ENCODE peak calls at places on chromosomes 11 and 22, in ten cellular contexts. One of them, this sample, is unnamed.

GRCh38 chr11:11171285-11171684 is 181.8 kb downstream of the CSNK2A3 start:
- DNase-seq in HepG2: no peak
- DNase-seq in breast epithelium: no peak
- DNase-seq in gastrocnemius medialis: peak
- DNase-seq in mesenchymal stem cell: peak
- DNase-seq in endodermal cell: no peak
- DNase-seq in body of pancreas: no peak
- DNase-seq in mesendoderm: peak
- DNase-seq in aorta: no peak
- DNase-seq in left ventricle myocardium inferior: no peak
- DNase-seq in this sample: no peak

GRCh38 chr11:110373061-110373702 is 56.6 kb upstream of the FDX1 start:
- DNase-seq in HepG2: no peak
- DNase-seq in breast epithelium: no peak
- DNase-seq in gastrocnemius medialis: no peak
- DNase-seq in mesenchymal stem cell: peak
- DNase-seq in endodermal cell: no peak
- DNase-seq in body of pancreas: no peak
- DNase-seq in mesendoderm: no peak
- DNase-seq in aorta: no peak
- DNase-seq in left ventricle myocardium inferior: no peak
- DNase-seq in this sample: no peak

GRCh38 chr11:117907276-117908110 is 21.7 kb downstream of the TMPRSS13 start:
- DNase-seq in HepG2: peak
- DNase-seq in breast epithelium: peak
- DNase-seq in gastrocnemius medialis: peak
- DNase-seq in mesenchymal stem cell: peak
- DNase-seq in endodermal cell: peak
- DNase-seq in body of pancreas: peak
- DNase-seq in mesendoderm: peak
- DNase-seq in aorta: peak
- DNase-seq in left ventricle myocardium inferior: peak
- DNase-seq in this sample: peak

GRCh38 chr11:46410021-46410420 is 18.4 kb upstream of the CHRM4 start:
- DNase-seq in HepG2: no peak
- DNase-seq in breast epithelium: no peak
- DNase-seq in gastrocnemius medialis: no peak
- DNase-seq in mesenchymal stem cell: no peak
- DNase-seq in endodermal cell: peak
- DNase-seq in body of pancreas: no peak
- DNase-seq in mesendoderm: peak
- DNase-seq in aorta: no peak
- DNase-seq in left ventricle myocardium inferior: no peak
- DNase-seq in this sample: no peak

GRCh38 chr22:46050451-46050845 is 73.5 kb upstream of the WNT7B start:
- DNase-seq in HepG2: no peak
- DNase-seq in breast epithelium: peak
- DNase-seq in gastrocnemius medialis: no peak
- DNase-seq in mesenchymal stem cell: no peak
- DNase-seq in endodermal cell: peak
- DNase-seq in body of pancreas: no peak
- DNase-seq in mesendoderm: no peak
- DNase-seq in aorta: no peak
- DNase-seq in left ventricle myocardium inferior: no peak
- DNase-seq in this sample: no peak

GRCh38 chr11:126727381-126727780 is 273.2 kb downstream of the KIRREL3 start:
- DNase-seq in HepG2: no peak
- DNase-seq in breast epithelium: no peak
- DNase-seq in gastrocnemius medialis: no peak
- DNase-seq in mesenchymal stem cell: no peak
- DNase-seq in endodermal cell: no peak
- DNase-seq in body of pancreas: no peak
- DNase-seq in mesendoderm: no peak
- DNase-seq in aorta: no peak
- DNase-seq in left ventricle myocardium inferior: no peak
- DNase-seq in this sample: no peak

GRCh38 chr11:132981146-132981956 is 551.0 kb downstream of the OPCML start:
- DNase-seq in HepG2: no peak
- DNase-seq in breast epithelium: no peak
- DNase-seq in gastrocnemius medialis: no peak
- DNase-seq in mesenchymal stem cell: no peak
- DNase-seq in endodermal cell: no peak
- DNase-seq in body of pancreas: no peak
- DNase-seq in mesendoderm: peak
- DNase-seq in aorta: no peak
- DNase-seq in left ventricle myocardium inferior: no peak
- DNase-seq in this sample: no peak

GRCh38 chr11:109946322-109946846 is 146.8 kb upstream of the ZC3H12C start:
- DNase-seq in HepG2: peak
- DNase-seq in breast epithelium: peak
- DNase-seq in gastrocnemius medialis: peak
- DNase-seq in mesenchymal stem cell: peak
- DNase-seq in endodermal cell: peak
- DNase-seq in body of pancreas: peak
- DNase-seq in mesendoderm: peak
- DNase-seq in aorta: peak
- DNase-seq in left ventricle myocardium inferior: peak
- DNase-seq in this sample: peak

GRCh38 chr11:5605849-5606248 is 9.4 kb downstream of the TRIM6 start:
- DNase-seq in HepG2: no peak
- DNase-seq in breast epithelium: no peak
- DNase-seq in gastrocnemius medialis: no peak
- DNase-seq in mesenchymal stem cell: peak
- DNase-seq in endodermal cell: no peak
- DNase-seq in body of pancreas: no peak
- DNase-seq in mesendoderm: no peak
- DNase-seq in aorta: no peak
- DNase-seq in left ventricle myocardium inferior: no peak
- DNase-seq in this sample: no peak

GRCh38 chr22:44519895-44520294 is 21.9 kb upstream of the RTL6 start:
- DNase-seq in HepG2: no peak
- DNase-seq in breast epithelium: no peak
- DNase-seq in gastrocnemius medialis: no peak
- DNase-seq in mesenchymal stem cell: no peak
- DNase-seq in endodermal cell: no peak
- DNase-seq in body of pancreas: no peak
- DNase-seq in mesendoderm: no peak
- DNase-seq in aorta: no peak
- DNase-seq in left ventricle myocardium inferior: peak
- DNase-seq in this sample: no peak

GRCh38 chr11:134639586-134640330 is 227.7 kb upstream of the B3GAT1 start:
- DNase-seq in HepG2: no peak
- DNase-seq in breast epithelium: no peak
- DNase-seq in gastrocnemius medialis: no peak
- DNase-seq in mesenchymal stem cell: no peak
- DNase-seq in endodermal cell: peak
- DNase-seq in body of pancreas: no peak
- DNase-seq in mesendoderm: no peak
- DNase-seq in aorta: peak
- DNase-seq in left ventricle myocardium inferior: no peak
- DNase-seq in this sample: peak

GRCh38 chr22:48373626-48374173 is 1454.0 kb downstream of the BRD1 start:
- DNase-seq in HepG2: no peak
- DNase-seq in breast epithelium: no peak
- DNase-seq in gastrocnemius medialis: no peak
- DNase-seq in mesenchymal stem cell: no peak
- DNase-seq in endodermal cell: peak
- DNase-seq in body of pancreas: no peak
- DNase-seq in mesendoderm: no peak
- DNase-seq in aorta: peak
- DNase-seq in left ventricle myocardium inferior: no peak
- DNase-seq in this sample: no peak

GRCh38 chr11:72777755-72778278 is 16.0 kb downstream of the STARD10 start:
- DNase-seq in HepG2: peak
- DNase-seq in breast epithelium: no peak
- DNase-seq in gastrocnemius medialis: no peak
- DNase-seq in mesenchymal stem cell: no peak
- DNase-seq in endodermal cell: no peak
- DNase-seq in body of pancreas: peak
- DNase-seq in mesendoderm: no peak
- DNase-seq in aorta: no peak
- DNase-seq in left ventricle myocardium inferior: no peak
- DNase-seq in this sample: peak
- H3K27ac ChIP-seq in HepG2: peak
- H3K27ac ChIP-seq in breast epithelium: peak
- H3K27ac ChIP-seq in gastrocnemius medialis: peak
- H3K27ac ChIP-seq in mesenchymal stem cell: no peak
- H3K27ac ChIP-seq in endodermal cell: peak
- H3K27ac ChIP-seq in body of pancreas: peak
- H3K27ac ChIP-seq in mesendoderm: no peak
- H3K27ac ChIP-seq in aorta: no peak
- H3K27ac ChIP-seq in left ventricle myocardium inferior: peak
- H3K27ac ChIP-seq in this sample: peak

GRCh38 chr11:62445314-62445740 is 26.5 kb downstream of the SCGB1A1 start:
- DNase-seq in HepG2: no peak
- DNase-seq in breast epithelium: peak
- DNase-seq in gastrocnemius medialis: no peak
- DNase-seq in mesenchymal stem cell: peak
- DNase-seq in endodermal cell: no peak
- DNase-seq in body of pancreas: peak
- DNase-seq in mesendoderm: no peak
- DNase-seq in aorta: no peak
- DNase-seq in left ventricle myocardium inferior: peak
- DNase-seq in this sample: no peak

GRCh38 chr11:62444835-62445234 is 26.0 kb downstream of the SCGB1A1 start:
- DNase-seq in HepG2: no peak
- DNase-seq in breast epithelium: no peak
- DNase-seq in gastrocnemius medialis: no peak
- DNase-seq in mesenchymal stem cell: no peak
- DNase-seq in endodermal cell: no peak
- DNase-seq in body of pancreas: no peak
- DNase-seq in mesendoderm: no peak
- DNase-seq in aorta: no peak
- DNase-seq in left ventricle myocardium inferior: no peak
- DNase-seq in this sample: no peak

GRCh38 chr11:62446091-62446490 is 27.3 kb downstream of the SCGB1A1 start:
- DNase-seq in HepG2: no peak
- DNase-seq in breast epithelium: no peak
- DNase-seq in gastrocnemius medialis: no peak
- DNase-seq in mesenchymal stem cell: no peak
- DNase-seq in endodermal cell: no peak
- DNase-seq in body of pancreas: no peak
- DNase-seq in mesendoderm: no peak
- DNase-seq in aorta: no peak
- DNase-seq in left ventricle myocardium inferior: no peak
- DNase-seq in this sample: peak

GRCh38 chr11:62444271-62444833 is 25.5 kb downstream of the SCGB1A1 start:
- DNase-seq in HepG2: no peak
- DNase-seq in breast epithelium: no peak
- DNase-seq in gastrocnemius medialis: peak
- DNase-seq in mesenchymal stem cell: no peak
- DNase-seq in endodermal cell: peak
- DNase-seq in body of pancreas: peak
- DNase-seq in mesendoderm: peak
- DNase-seq in aorta: peak
- DNase-seq in left ventricle myocardium inferior: peak
- DNase-seq in this sample: peak

DNA sequence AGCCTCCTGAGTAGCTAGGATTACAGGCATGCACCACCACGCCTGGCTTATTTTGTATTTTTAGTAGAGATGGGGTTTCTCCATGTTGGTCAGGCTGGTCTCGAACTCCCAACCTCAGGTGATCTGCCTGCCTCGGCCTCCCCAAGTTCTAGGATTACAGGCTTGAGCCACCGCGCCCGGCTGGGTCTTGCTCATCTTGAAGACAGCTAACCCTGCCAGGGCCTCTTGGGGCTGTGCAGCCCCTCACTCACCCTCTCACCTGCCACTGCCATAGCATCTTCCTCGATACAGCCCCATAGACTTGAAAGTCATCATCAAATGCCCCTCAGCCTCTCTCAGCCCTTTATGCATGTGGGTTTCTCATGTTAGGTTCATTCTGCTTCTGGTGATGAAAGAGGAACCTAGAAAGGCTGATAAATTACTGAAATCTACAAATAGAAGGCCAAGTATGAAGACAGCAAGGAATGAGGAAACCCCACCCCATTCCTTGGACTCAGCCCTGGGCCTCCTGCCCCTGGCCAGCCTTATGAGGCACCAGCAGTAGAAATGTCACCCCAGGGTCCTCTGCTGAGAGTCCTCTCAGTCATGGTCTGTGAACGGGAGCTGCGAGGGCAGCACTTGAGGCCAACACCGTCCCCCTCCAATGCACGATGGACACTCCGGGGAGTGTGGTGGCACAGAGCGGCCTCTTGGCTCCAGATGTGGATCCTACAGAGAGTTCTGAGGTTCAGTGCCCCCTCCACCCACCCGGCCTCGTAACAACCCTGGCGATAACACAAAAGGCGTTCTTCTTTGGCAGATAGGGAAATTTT is 24.8 kb downstream of the SCGB1A1 start:
- DNase-seq in HepG2: no peak
- DNase-seq in breast epithelium: no peak
- DNase-seq in gastrocnemius medialis: peak
- DNase-seq in mesenchymal stem cell: no peak
- DNase-seq in endodermal cell: no peak
- DNase-seq in body of pancreas: no peak
- DNase-seq in mesendoderm: no peak
- DNase-seq in aorta: peak
- DNase-seq in left ventricle myocardium inferior: peak
- DNase-seq in this sample: no peak
- H3K27ac ChIP-seq in HepG2: no peak
- H3K27ac ChIP-seq in breast epithelium: peak
- H3K27ac ChIP-seq in gastrocnemius medialis: peak
- H3K27ac ChIP-seq in mesenchymal stem cell: peak
- H3K27ac ChIP-seq in endodermal cell: no peak
- H3K27ac ChIP-seq in body of pancreas: no peak
- H3K27ac ChIP-seq in mesendoderm: no peak
- H3K27ac ChIP-seq in aorta: peak
- H3K27ac ChIP-seq in left ventricle myocardium inferior: peak
- H3K27ac ChIP-seq in this sample: peak

DNA sequence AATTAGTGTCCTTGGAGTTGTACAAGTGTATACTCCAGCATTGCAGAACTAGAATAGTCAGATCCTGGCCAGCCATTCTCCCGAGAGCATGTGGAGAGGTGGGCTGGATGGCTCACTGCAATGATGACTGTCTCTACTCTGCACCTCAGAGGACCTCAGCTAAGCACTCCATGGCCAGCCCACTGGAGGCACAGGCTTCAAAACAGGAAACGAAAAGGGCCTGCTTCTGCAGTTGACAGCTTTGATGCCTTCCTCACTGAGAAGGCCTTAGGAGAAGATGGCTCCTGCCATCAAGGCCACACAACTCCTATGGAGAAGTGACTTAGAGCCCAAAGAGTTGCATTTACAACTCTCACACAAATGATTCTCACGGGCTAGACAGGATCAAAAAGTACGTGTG is 9.1 kb downstream of the POLD4 start:
- DNase-seq in HepG2: no peak
- DNase-seq in breast epithelium: no peak
- DNase-seq in gastrocnemius medialis: no peak
- DNase-seq in mesenchymal stem cell: no peak
- DNase-seq in endodermal cell: no peak
- DNase-seq in body of pancreas: no peak
- DNase-seq in mesendoderm: no peak
- DNase-seq in aorta: no peak
- DNase-seq in left ventricle myocardium inferior: no peak
- DNase-seq in this sample: no peak
- H3K27ac ChIP-seq in HepG2: no peak
- H3K27ac ChIP-seq in breast epithelium: peak
- H3K27ac ChIP-seq in gastrocnemius medialis: no peak
- H3K27ac ChIP-seq in mesenchymal stem cell: no peak
- H3K27ac ChIP-seq in endodermal cell: no peak
- H3K27ac ChIP-seq in body of pancreas: peak
- H3K27ac ChIP-seq in mesendoderm: no peak
- H3K27ac ChIP-seq in aorta: no peak
- H3K27ac ChIP-seq in left ventricle myocardium inferior: no peak
- H3K27ac ChIP-seq in this sample: peak

GRCh38 chr11:8338138-8338537 is 74.5 kb upstream of the LMO1 start:
- DNase-seq in HepG2: peak
- DNase-seq in breast epithelium: no peak
- DNase-seq in gastrocnemius medialis: no peak
- DNase-seq in mesenchymal stem cell: peak
- DNase-seq in endodermal cell: peak
- DNase-seq in body of pancreas: peak
- DNase-seq in mesendoderm: peak
- DNase-seq in aorta: peak
- DNase-seq in left ventricle myocardium inferior: peak
- DNase-seq in this sample: peak
- H3K27ac ChIP-seq in HepG2: no peak
- H3K27ac ChIP-seq in breast epithelium: no peak
- H3K27ac ChIP-seq in gastrocnemius medialis: no peak
- H3K27ac ChIP-seq in mesenchymal stem cell: no peak
- H3K27ac ChIP-seq in endodermal cell: no peak
- H3K27ac ChIP-seq in body of pancreas: no peak
- H3K27ac ChIP-seq in mesendoderm: no peak
- H3K27ac ChIP-seq in aorta: no peak
- H3K27ac ChIP-seq in left ventricle myocardium inferior: no peak
- H3K27ac ChIP-seq in this sample: no peak

This sample was measured in colonic mucosa.